ENCODE peak calls at places on chromosome X, in seven cellular contexts. B, C, E, D, G, N and U are unnamed samples.

GRCh38 chrX:153414838-153415552 is 3.7 kb downstream of the ZFP92 start:
- DNase-seq in G (no peak), E (no peak), D (no peak), B (no peak), C (no peak), N (no peak), U (no peak)

GRCh38 chrX:108245462-108245861 is 153.9 kb downstream of the ATG4A start:
- DNase-seq in G (no peak), D (no peak), B (no peak), E (no peak), N (no peak), C (no peak), U (peak; percentile 7)

GRCh38 chrX:154029439-154029838 is 9.7 kb upstream of the IRAK1 start:
- DNase-seq in N (no peak), G (no peak), B (no peak), C (no peak), E (no peak), D (no peak), U (peak; percentile 70)

GRCh38 chrX:153767674-153768055 is 3.6 kb downstream of the PLXNB3 start:
- DNase-seq in D (no peak), E (no peak), N (peak; percentile 27), C (no peak), B (no peak), G (no peak), U (peak; percentile 63)

GRCh38 chrX:47358387-47359065 is 11.9 kb upstream of the ZNF157 start:
- DNase-seq in G (no peak), C (no peak), E (no peak), N (no peak), D (no peak), B (no peak), U (no peak)

GRCh38 chrX:23332888-23333821 is 1.5 kb upstream of the PTCHD1 start:
- DNase-seq in E (no peak), B (no peak), C (no peak), G (no peak), N (peak; percentile 30), D (no peak), U (peak; percentile 74)

GRCh38 chrX:68829594-68830485 is 1.0 kb downstream of the EFNB1 start:
- DNase-seq in D (no peak), N (peak; percentile 49), G (no peak), C (no peak), B (peak; percentile 56), E (no peak), U (peak; percentile 61)

GRCh38 chrX:4671344-4671743 is 957.9 kb upstream of the PRKX start:
- DNase-seq in D (no peak), B (no peak), G (no peak), N (no peak), E (no peak), C (no peak), U (no peak)

GRCh38 chrX:141214216-141214615 is 28.1 kb downstream of the SPANXC start:
- DNase-seq in N (no peak), C (no peak), B (no peak), G (no peak), D (no peak), E (no peak), U (no peak)

DNA sequence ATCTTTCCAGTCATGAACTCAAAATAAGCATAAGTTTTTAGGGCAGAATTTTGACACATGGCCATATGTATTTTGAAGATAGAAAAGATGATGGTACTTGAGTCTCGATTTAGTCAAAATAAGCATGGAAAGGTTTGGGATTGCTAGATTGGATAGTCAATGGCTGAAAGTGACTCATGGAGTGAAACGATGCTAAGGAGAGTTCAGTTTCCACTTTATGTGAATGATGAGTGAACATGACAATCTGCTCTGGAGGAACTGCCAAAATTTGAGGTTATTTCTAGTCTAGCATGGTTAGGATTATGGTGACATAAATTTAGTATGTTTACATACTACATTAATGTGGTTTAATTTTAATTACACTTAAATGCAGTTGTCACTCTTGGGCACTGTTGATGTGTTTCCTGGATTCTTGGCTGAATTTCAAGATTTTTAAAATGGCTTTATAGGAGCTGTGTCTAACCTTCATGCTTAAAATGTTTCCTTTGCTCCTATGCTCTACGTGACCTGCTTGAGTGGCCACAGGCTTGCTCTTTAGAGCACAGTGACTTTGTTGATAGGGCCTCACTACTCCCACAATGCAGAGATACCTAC is 17.1 kb downstream of the DDX3X start:
- DNase-seq in G (no peak), D (no peak), N (no peak), E (no peak), C (no peak), B (no peak), U (no peak)
- H3K4me3 ChIP-seq in G (no peak overlapping the region), D (no peak overlapping the region), N (no peak overlapping the region), E (no peak overlapping the region), C (no peak overlapping the region), B (no peak overlapping the region), U (no peak overlapping the region)

DNA sequence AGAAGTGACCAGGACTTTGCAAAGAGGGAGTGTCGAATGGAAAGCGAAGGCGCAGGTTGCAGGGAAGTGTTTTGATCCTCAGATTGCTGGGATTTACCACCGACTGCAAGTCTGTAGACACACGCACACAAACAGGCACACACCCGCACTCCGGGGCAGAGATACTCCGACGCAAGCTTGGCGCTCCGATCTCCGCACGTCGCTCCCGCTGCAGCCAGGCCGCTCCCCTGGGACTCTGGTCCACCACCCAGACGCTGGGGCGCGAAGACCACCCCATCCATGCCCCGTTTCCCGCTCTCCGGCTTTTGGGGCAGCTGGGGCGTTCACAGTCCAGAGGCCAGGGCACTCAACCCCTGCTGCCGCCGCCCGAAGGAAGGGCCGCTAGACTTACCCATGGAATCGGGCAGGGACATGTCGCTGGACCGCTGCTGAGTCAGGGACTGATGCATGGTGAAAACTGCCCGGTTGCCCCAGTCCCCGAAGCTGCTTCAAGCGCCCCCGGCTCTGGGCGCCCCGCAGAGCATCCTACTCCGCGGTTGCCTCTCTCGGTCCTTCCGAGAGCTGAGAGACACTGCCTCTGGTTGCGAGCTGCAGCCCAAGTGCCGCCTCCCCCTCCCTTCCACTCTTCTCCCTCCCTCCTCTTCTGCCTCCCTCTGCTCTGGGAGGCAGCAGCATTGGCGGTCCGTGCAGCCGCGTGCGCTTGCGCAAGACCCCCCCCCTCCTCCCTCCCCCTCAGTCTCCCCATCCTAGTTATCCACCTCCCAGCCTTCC is at the start of gene TMEM255A:
- DNase-seq in E (peak; percentile 18), B (no peak), D (peak; percentile 39), C (no peak), G (no peak), N (peak; percentile 47), U (peak; percentile 66)
- H3K27me3 ChIP-seq in E (no peaks in the 10 kb centered on the region), B (no peaks in the 10 kb centered on the region), D (no peaks in the 10 kb centered on the region), C (peaks cover 66% of the 10 kb centered on the region), G (no peaks in the 10 kb centered on the region), N (peaks cover 75% of the 10 kb centered on the region), U (peaks cover 49% of the 10 kb centered on the region)

GRCh38 chrX:40653535-40653934 is 6.2 kb upstream of the CXorf38 start:
- DNase-seq in N (no peak), B (no peak), C (no peak), G (no peak), D (no peak), E (no peak), U (no peak)
- H3K36me3 ChIP-seq in N (peaks cover 34% of the 10 kb centered on the region), B (no peaks in the 10 kb centered on the region), C (peaks cover 38% of the 10 kb centered on the region), G (peaks cover 13% of the 10 kb centered on the region), D (peaks cover 5% of the 10 kb centered on the region), E (peaks cover 59% of the 10 kb centered on the region), U (peaks cover 7% of the 10 kb centered on the region)

GRCh38 chrX:106802388-106803275 is at the start of gene TBC1D8B:
- DNase-seq in G (peak; percentile 41), E (peak; percentile 67), D (peak; percentile 59), C (peak; percentile 83), B (peak; percentile 83), N (peak; percentile 14), U (peak; percentile 55)

GRCh38 chrX:106802063-106802387 is 448 bp upstream of the TBC1D8B start:
- DNase-seq in G (no peak), E (peak; percentile 4), N (no peak), D (no peak), B (no peak), C (no peak), U (no peak)
- H3K4me3 ChIP-seq in G (peak overlapping the region; percentile 32), E (peak overlapping the region; percentile 69), N (peak overlapping the region; percentile 39), D (peak overlapping the region; percentile 82), B (peak overlapping the region; percentile 60), C (peak overlapping the region; percentile 59), U (peak overlapping the region; percentile 65)

GRCh38 chrX:16431266-16431665 is 218.7 kb upstream of the S100G start:
- DNase-seq in N (no peak), G (no peak), C (no peak), B (no peak), D (no peak), E (no peak), U (no peak)

GRCh38 chrX:16433021-16433420 is 216.9 kb upstream of the S100G start:
- DNase-seq in N (no peak), B (no peak), C (no peak), D (no peak), G (no peak), E (no peak), U (no peak)

GRCh38 chrX:16436348-16437188 is 213.4 kb upstream of the S100G start:
- DNase-seq in E (peak; percentile 64), C (peak; percentile 84), N (peak; percentile 55), D (peak; percentile 48), B (peak; percentile 85), G (peak; percentile 52), U (peak; percentile 54)

DNA sequence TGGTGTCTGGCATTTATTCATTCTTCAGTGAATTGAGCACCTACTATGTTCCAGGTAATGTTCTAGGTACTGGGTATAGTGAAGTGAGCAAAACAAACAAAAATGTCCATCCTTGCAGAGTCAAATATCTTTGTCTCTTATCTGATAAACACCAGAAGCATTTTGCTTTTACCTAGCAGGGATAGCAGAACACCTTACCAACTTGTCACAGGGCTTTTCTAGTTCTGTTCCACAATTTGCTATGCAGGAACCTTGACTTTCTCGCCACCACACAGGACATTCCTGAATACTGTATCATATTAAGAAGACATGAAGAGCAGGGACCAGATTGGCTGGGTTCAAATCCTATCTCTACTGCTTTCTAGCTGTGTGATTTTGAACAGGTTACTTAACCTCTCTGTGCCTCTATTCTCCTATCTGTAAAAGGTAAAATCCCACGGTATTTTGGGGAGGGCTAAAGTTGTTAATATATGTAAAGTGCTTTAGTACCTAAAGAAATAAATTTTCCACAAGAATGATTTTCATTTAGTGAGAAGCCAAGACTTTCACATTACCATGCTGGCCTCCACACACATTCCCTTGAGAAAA is 214.5 kb upstream of the S100G start:
- DNase-seq in D (no peak), N (no peak), C (no peak), E (no peak), G (no peak), B (no peak), U (no peak)
- H3K27me3 ChIP-seq in D (no peaks in the 10 kb centered on the region), N (no peaks in the 10 kb centered on the region), C (no peaks in the 10 kb centered on the region), E (no peaks in the 10 kb centered on the region), G (no peaks in the 10 kb centered on the region), B (no peaks in the 10 kb centered on the region), U (no peaks in the 10 kb centered on the region)

GRCh38 chrX:45421806-45422205 is 221.1 kb upstream of the DIPK2B start:
- DNase-seq in C (no peak), E (no peak), D (no peak), G (no peak), B (no peak), N (no peak), U (no peak)

GRCh38 chrX:45428816-45429215 is 228.1 kb upstream of the DIPK2B start:
- DNase-seq in N (no peak), D (no peak), C (no peak), B (no peak), E (no peak), G (no peak), U (no peak)

GRCh38 chrX:45422216-45422925 is 221.7 kb upstream of the DIPK2B start:
- DNase-seq in N (no peak), G (no peak), E (no peak), C (no peak), D (no peak), B (no peak), U (no peak)

DNA sequence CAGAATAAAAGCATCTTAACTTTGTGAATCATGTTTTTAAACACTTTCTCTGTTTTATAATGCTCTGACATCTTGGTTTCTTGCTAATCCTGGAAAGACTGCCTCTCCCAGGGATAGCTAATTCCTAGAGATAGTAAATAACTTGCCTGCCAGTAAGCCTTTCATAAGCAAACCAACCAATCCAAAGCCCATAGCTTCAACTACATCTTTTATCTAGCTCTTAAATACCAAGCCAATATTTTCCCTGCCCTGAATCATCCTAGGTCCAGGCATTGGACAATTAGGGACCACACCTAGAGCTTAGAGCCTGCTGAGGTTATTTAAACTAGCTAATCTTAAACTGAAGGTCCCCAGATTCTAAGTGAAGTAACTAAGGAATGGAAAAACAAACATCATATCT is 223.7 kb upstream of the DIPK2B start:
- DNase-seq in D (no peak), B (no peak), N (no peak), E (no peak), G (no peak), C (no peak), U (no peak)
- H3K36me3 ChIP-seq in D (no peaks in the 10 kb centered on the region), B (no peaks in the 10 kb centered on the region), N (no peaks in the 10 kb centered on the region), E (no peaks in the 10 kb centered on the region), G (no peaks in the 10 kb centered on the region), C (no peaks in the 10 kb centered on the region), U (no peaks in the 10 kb centered on the region)